ENCODE peak calls at places on chromosomes 3 and 15, in six cellular contexts. H is endothelial cell of umbilical vein, I is HCT116, S is GM12878, Q is K562, P is H1. G is an unnamed sample.

GRCh38 chr15:57235186-57235585 is 141.1 kb upstream of the CGNL1 start:
- DNase-seq in H (no peak), I (no peak), S (no peak), Q (no peak), P (no peak), G (no peak)

GRCh38 chr3:183701744-183702143 is 4.1 kb downstream of the YEATS2 start:
- DNase-seq in H (no peak), I (no peak), S (no peak), Q (no peak), P (no peak), G (no peak)

GRCh38 chr3:58034738-58035511 is 26.7 kb downstream of the FLNB start:
- DNase-seq in H (no peak), I (no peak), S (peak; percentile 96), Q (peak; percentile 74), P (no peak), G (no peak)

GRCh38 chr15:38176155-38176554 is 76.5 kb upstream of the SPRED1 start:
- DNase-seq in H (no peak), I (no peak), S (peak; percentile 61), Q (no peak), P (no peak), G (no peak)

GRCh38 chr3:99159220-99159762 is 257.8 kb upstream of the DCBLD2 start:
- DNase-seq in H (no peak), I (no peak), S (no peak), Q (no peak), P (no peak), G (no peak)

GRCh38 chr3:55910543-55910942 is 423.4 kb upstream of the WNT5A start:
- DNase-seq in H (no peak), I (no peak), S (no peak), Q (no peak), P (no peak), G (no peak)

GRCh38 chr3:11640009-11640673 is 3.6 kb downstream of the VGLL4 start:
- DNase-seq in H (peak; percentile 29), I (no peak), S (no peak), Q (no peak), P (no peak), G (no peak)

GRCh38 chr3:77887611-77888010 is 847.7 kb downstream of the ROBO2 start:
- DNase-seq in H (no peak), I (no peak), S (no peak), Q (no peak), P (no peak), G (no peak)

GRCh38 chr3:10530241-10530640 is 24.9 kb upstream of the ATP2B2 start:
- DNase-seq in H (no peak), I (no peak), S (no peak), Q (no peak), P (peak; percentile 29), G (no peak)

GRCh38 chr3:3729261-3729660 is 70.0 kb upstream of the LRRN1 start:
- DNase-seq in H (no peak), I (no peak), S (no peak), Q (no peak), P (no peak), G (no peak)

GRCh38 chr15:26179906-26180305 is 316.8 kb upstream of the ATP10A start:
- DNase-seq in H (no peak), I (no peak), S (no peak), Q (no peak), P (peak; percentile 63), G (peak; percentile 4)

GRCh38 chr15:95903352-95903751 is 427.1 kb upstream of the NR2F2 start:
- DNase-seq in H (no peak), I (no peak), S (no peak), Q (no peak), P (no peak), G (no peak)

GRCh38 chr3:172256101-172256687 is 192.1 kb downstream of the GHSR start:
- DNase-seq in H (no peak), I (no peak), S (no peak), Q (no peak), P (no peak), G (peak; percentile 37)

GRCh38 chr3:158723991-158724390 is 8.3 kb downstream of the RARRES1 start:
- DNase-seq in H (no peak), I (no peak), S (no peak), Q (no peak), P (no peak), G (no peak)

GRCh38 chr15:75705854-75706681 is 6.6 kb downstream of the CSPG4 start:
- DNase-seq in H (no peak), I (no peak), S (no peak), Q (no peak), P (no peak), G (no peak)

GRCh38 chr3:86792316-86792715 is 198.6 kb downstream of the VGLL3 start:
- DNase-seq in H (no peak), I (no peak), S (no peak), Q (no peak), P (no peak), G (no peak)

GRCh38 chr3:85110393-85110792 is 151.6 kb downstream of the CADM2 start:
- DNase-seq in H (no peak), I (no peak), S (no peak), Q (no peak), P (no peak), G (no peak)

GRCh38 chr15:52040167-52040900 is 21.3 kb downstream of the MAPK6 start:
- DNase-seq in H (peak; percentile 21), I (no peak), S (no peak), Q (no peak), P (no peak), G (no peak)

GRCh38 chr3:184562146-184562861 is 719 bp downstream of the EPHB3 start:
- DNase-seq in H (no peak), I (no peak), S (no peak), Q (no peak), P (no peak), G (no peak)

GRCh38 chr3:113258311-113258710 is 47.0 kb downstream of the BOC start:
- DNase-seq in H (no peak), I (no peak), S (no peak), Q (no peak), P (no peak), G (no peak)

GRCh38 chr3:183178833-183179549 is 16.5 kb upstream of the LAMP3 start:
- DNase-seq in H (peak; percentile 37), I (no peak), S (no peak), Q (peak; percentile 67), P (peak; percentile 77), G (no peak)

GRCh38 chr3:16024548-16024947 is 149.9 kb upstream of the GALNT15 start:
- DNase-seq in H (no peak), I (no peak), S (no peak), Q (no peak), P (no peak), G (no peak)

GRCh38 chr3:196141866-196142673 is 60.2 kb upstream of the TFRC start:
- DNase-seq in H (no peak), I (no peak), S (no peak), Q (peak; percentile 35), P (no peak), G (no peak)

GRCh38 chr15:57640935-57641682 is 49.4 kb downstream of the MYZAP start:
- DNase-seq in H (peak; percentile 41), I (no peak), S (no peak), Q (peak; percentile 19), P (no peak), G (peak; percentile 26)

GRCh38 chr3:139764936-139765335 is 87.2 kb upstream of the NMNAT3 start:
- DNase-seq in H (no peak), I (no peak), S (no peak), Q (no peak), P (no peak), G (no peak)

GRCh38 chr3:13575459-13576061 is 26.6 kb downstream of the FBLN2 start:
- DNase-seq in H (no peak), I (no peak), S (no peak), Q (peak; percentile 79), P (no peak), G (no peak)

GRCh38 chr15:69853572-69853971 is 244.1 kb downstream of the TLE3 start:
- DNase-seq in H (no peak), I (peak; percentile 74), S (no peak), Q (no peak), P (no peak), G (no peak)

GRCh38 chr15:64191971-64192830 is 29.4 kb upstream of the PPIB start:
- DNase-seq in H (no peak), I (no peak), S (no peak), Q (no peak), P (no peak), G (no peak)

GRCh38 chr3:44554626-44555592 is at the start of gene ZKSCAN7:
- DNase-seq in H (peak; percentile 42), I (no peak), S (no peak), Q (no peak), P (peak; percentile 89), G (peak; percentile 37)

GRCh38 chr3:194070220-194070633 is 65.7 kb upstream of the HES1 start:
- DNase-seq in H (no peak), I (no peak), S (no peak), Q (no peak), P (no peak), G (peak; percentile 65)
- TF ChIP-seq EZH2 in H (no peak), I (no peak), S (no peak), Q (no peak), P (no peak), G (no peak)

GRCh38 chr15:41851167-41851523 is 12.5 kb downstream of the PLA2G4B start:
- DNase-seq in H (no peak), I (no peak), S (no peak), Q (no peak), P (no peak), G (no peak)
- TF ChIP-seq POLR2AphosphoS5 in H (no peak), I (no peak), S (no peak), Q (no peak), P (no peak), G (no peak)

DNA sequence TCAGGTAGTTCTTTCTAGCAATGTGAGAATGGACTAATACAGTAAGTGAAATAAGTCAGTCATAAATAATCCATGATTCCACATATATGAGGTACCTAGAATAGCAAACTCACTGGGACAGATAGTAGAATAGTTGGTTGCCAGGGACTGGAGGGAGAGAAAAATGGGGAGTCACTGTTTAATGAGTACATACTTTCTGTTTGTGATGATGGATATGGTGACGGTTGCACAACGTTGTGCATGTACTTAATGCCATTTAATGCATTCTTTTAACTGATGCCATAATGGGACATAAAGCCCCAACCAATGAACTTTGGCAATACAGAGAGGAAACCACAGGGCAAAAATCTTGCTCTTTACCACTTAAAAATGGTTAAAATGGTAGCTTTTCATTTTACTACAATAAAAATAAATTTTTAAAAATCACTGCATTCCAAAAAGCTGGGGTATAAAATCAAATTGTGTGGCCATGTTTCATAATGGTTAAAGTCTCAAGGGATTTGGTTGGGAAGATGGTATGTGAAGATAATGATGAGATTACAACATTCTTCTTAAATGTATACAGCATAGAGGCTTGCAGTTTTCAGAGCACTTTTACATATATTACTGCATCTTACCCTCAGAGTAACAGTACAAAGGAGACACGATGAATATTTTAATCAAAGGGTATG is 45.2 kb downstream of the ADAM10 start:
- DNase-seq in H (no peak), I (no peak), S (no peak), Q (no peak), P (no peak), G (no peak)
- TF ChIP-seq MAX in H (no peak), I (no peak), S (no peak), Q (no peak), P (no peak), G (no peak)

GRCh38 chr3:96814581-96815567 is at the start of gene EPHA6:
- DNase-seq in H (no peak), I (no peak), S (no peak), Q (no peak), P (peak; percentile 65), G (no peak)
- TF ChIP-seq EZH2 in H (peak; percentile 11), I (no peak), S (no peak), Q (no peak), P (no peak), G (no peak)

GRCh38 chr15:70892002-70892911 is at the start of the genes LRRC49 and THAP10:
- DNase-seq in H (peak; percentile 98), I (peak; percentile 88), S (peak; percentile 64), Q (no peak), P (peak; percentile 88), G (peak; percentile 91)
- TF ChIP-seq POLR2AphosphoS5 in H (no peak), I (peak; percentile 64), S (no peak), Q (no peak), P (peak; percentile 56), G (peak; percentile 63)